ENCODE peak calls at places on chromosomes 1 and 21, in six cellular contexts. One of them, this sample, is unnamed.

GRCh38 chr1:32448773-32449456 is 16.0 kb upstream of the ZBTB8B start:
- DNase-seq in Peyer's patch: no peak
- DNase-seq in Daoy: peak
- DNase-seq in HS-5: no peak
- DNase-seq in HCT116: peak
- DNase-seq in stimulated activated CD4-positive, alpha-beta T cell treated with anti-CD3 and anti-CD28 coated beads, Interleukin-12 subunit alpha, Interleukin-12 subunit beta, amount 100 ng/mL, for 4 hours: no peak
- DNase-seq in this sample: no peak

GRCh38 chr1:6397844-6398243 is 4.3 kb upstream of the ACOT7 start:
- DNase-seq in HS-5: no peak
- DNase-seq in stimulated activated CD4-positive, alpha-beta T cell treated with anti-CD3 and anti-CD28 coated beads, Interleukin-12 subunit alpha, Interleukin-12 subunit beta, amount 100 ng/mL, for 4 hours: no peak
- DNase-seq in Daoy: no peak
- DNase-seq in Peyer's patch: no peak
- DNase-seq in HCT116: no peak
- DNase-seq in this sample: no peak

GRCh38 chr1:211642870-211643269 is 32.6 kb downstream of the NEK2 start:
- DNase-seq in HCT116: no peak
- DNase-seq in HS-5: no peak
- DNase-seq in stimulated activated CD4-positive, alpha-beta T cell treated with anti-CD3 and anti-CD28 coated beads, Interleukin-12 subunit alpha, Interleukin-12 subunit beta, amount 100 ng/mL, for 4 hours: no peak
- DNase-seq in Daoy: no peak
- DNase-seq in Peyer's patch: no peak
- DNase-seq in this sample: no peak

GRCh38 chr1:90550616-90551406 is 166.3 kb downstream of the BARHL2 start:
- DNase-seq in Daoy: no peak
- DNase-seq in HCT116: no peak
- DNase-seq in stimulated activated CD4-positive, alpha-beta T cell treated with anti-CD3 and anti-CD28 coated beads, Interleukin-12 subunit alpha, Interleukin-12 subunit beta, amount 100 ng/mL, for 4 hours: no peak
- DNase-seq in HS-5: no peak
- DNase-seq in Peyer's patch: no peak
- DNase-seq in this sample: no peak

GRCh38 chr1:37932759-37933158 is 14.1 kb downstream of the INPP5B start:
- DNase-seq in Daoy: peak
- DNase-seq in HS-5: peak
- DNase-seq in Peyer's patch: no peak
- DNase-seq in stimulated activated CD4-positive, alpha-beta T cell treated with anti-CD3 and anti-CD28 coated beads, Interleukin-12 subunit alpha, Interleukin-12 subunit beta, amount 100 ng/mL, for 4 hours: no peak
- DNase-seq in HCT116: no peak
- DNase-seq in this sample: peak

GRCh38 chr1:103171041-103171590 is 62.8 kb upstream of the COL11A1 start:
- DNase-seq in Peyer's patch: no peak
- DNase-seq in Daoy: no peak
- DNase-seq in stimulated activated CD4-positive, alpha-beta T cell treated with anti-CD3 and anti-CD28 coated beads, Interleukin-12 subunit alpha, Interleukin-12 subunit beta, amount 100 ng/mL, for 4 hours: no peak
- DNase-seq in HS-5: no peak
- DNase-seq in HCT116: no peak
- DNase-seq in this sample: no peak

GRCh38 chr1:175520186-175520585 is 223.2 kb downstream of the TNR start:
- DNase-seq in Daoy: peak
- DNase-seq in Peyer's patch: no peak
- DNase-seq in stimulated activated CD4-positive, alpha-beta T cell treated with anti-CD3 and anti-CD28 coated beads, Interleukin-12 subunit alpha, Interleukin-12 subunit beta, amount 100 ng/mL, for 4 hours: no peak
- DNase-seq in HS-5: no peak
- DNase-seq in HCT116: no peak
- DNase-seq in this sample: no peak

GRCh38 chr21:38743772-38744529 is 61.8 kb upstream of the ETS2 start:
- DNase-seq in Peyer's patch: no peak
- DNase-seq in HS-5: no peak
- DNase-seq in HCT116: no peak
- DNase-seq in stimulated activated CD4-positive, alpha-beta T cell treated with anti-CD3 and anti-CD28 coated beads, Interleukin-12 subunit alpha, Interleukin-12 subunit beta, amount 100 ng/mL, for 4 hours: no peak
- DNase-seq in Daoy: no peak
- DNase-seq in this sample: no peak

GRCh38 chr1:167052389-167052788 is 37.8 kb downstream of the GPA33 start:
- DNase-seq in HCT116: peak
- DNase-seq in Peyer's patch: no peak
- DNase-seq in stimulated activated CD4-positive, alpha-beta T cell treated with anti-CD3 and anti-CD28 coated beads, Interleukin-12 subunit alpha, Interleukin-12 subunit beta, amount 100 ng/mL, for 4 hours: no peak
- DNase-seq in Daoy: peak
- DNase-seq in HS-5: no peak
- DNase-seq in this sample: no peak

GRCh38 chr1:119160851-119161250 is 20.4 kb upstream of the WARS2 start:
- DNase-seq in Daoy: no peak
- DNase-seq in stimulated activated CD4-positive, alpha-beta T cell treated with anti-CD3 and anti-CD28 coated beads, Interleukin-12 subunit alpha, Interleukin-12 subunit beta, amount 100 ng/mL, for 4 hours: no peak
- DNase-seq in HS-5: no peak
- DNase-seq in HCT116: no peak
- DNase-seq in Peyer's patch: no peak
- DNase-seq in this sample: no peak

GRCh38 chr1:24913274-24913604 is 16.8 kb downstream of the RUNX3 start:
- DNase-seq in Peyer's patch: no peak
- DNase-seq in HCT116: no peak
- DNase-seq in HS-5: no peak
- DNase-seq in Daoy: no peak
- DNase-seq in stimulated activated CD4-positive, alpha-beta T cell treated with anti-CD3 and anti-CD28 coated beads, Interleukin-12 subunit alpha, Interleukin-12 subunit beta, amount 100 ng/mL, for 4 hours: no peak
- DNase-seq in this sample: no peak

GRCh38 chr1:119594386-119594785 is 53.7 kb downstream of the ZNF697 start:
- DNase-seq in HCT116: no peak
- DNase-seq in HS-5: no peak
- DNase-seq in Daoy: peak
- DNase-seq in stimulated activated CD4-positive, alpha-beta T cell treated with anti-CD3 and anti-CD28 coated beads, Interleukin-12 subunit alpha, Interleukin-12 subunit beta, amount 100 ng/mL, for 4 hours: no peak
- DNase-seq in Peyer's patch: no peak
- DNase-seq in this sample: no peak

GRCh38 chr1:204213668-204214662 is at the start of gene GOLT1A:
- DNase-seq in stimulated activated CD4-positive, alpha-beta T cell treated with anti-CD3 and anti-CD28 coated beads, Interleukin-12 subunit alpha, Interleukin-12 subunit beta, amount 100 ng/mL, for 4 hours: peak
- DNase-seq in HS-5: no peak
- DNase-seq in Daoy: peak
- DNase-seq in Peyer's patch: no peak
- DNase-seq in HCT116: peak
- DNase-seq in this sample: peak

GRCh38 chr1:35539073-35539823 is 18.0 kb downstream of the KIAA0319L start:
- DNase-seq in HS-5: no peak
- DNase-seq in stimulated activated CD4-positive, alpha-beta T cell treated with anti-CD3 and anti-CD28 coated beads, Interleukin-12 subunit alpha, Interleukin-12 subunit beta, amount 100 ng/mL, for 4 hours: no peak
- DNase-seq in HCT116: no peak
- DNase-seq in Daoy: no peak
- DNase-seq in Peyer's patch: peak
- DNase-seq in this sample: no peak

GRCh38 chr1:30191154-30191702 is 532.2 kb downstream of the MATN1 start:
- DNase-seq in Peyer's patch: no peak
- DNase-seq in stimulated activated CD4-positive, alpha-beta T cell treated with anti-CD3 and anti-CD28 coated beads, Interleukin-12 subunit alpha, Interleukin-12 subunit beta, amount 100 ng/mL, for 4 hours: no peak
- DNase-seq in Daoy: peak
- DNase-seq in HS-5: peak
- DNase-seq in HCT116: peak
- DNase-seq in this sample: peak

This sample was measured in LoVo.